ENCODE peak calls at places on chromosomes 11 and 22, in six cellular contexts. G is NCI-H524, A is heart left ventricle, Z is ovary, F is AG04450, K is sigmoid colon. M is an unnamed sample.

GRCh38 chr11:86292912-86293606 is 9.0 kb upstream of the HIKESHI start:
- DNase-seq in G (no peak), A (no peak), Z (no peak), F (no peak), K (no peak), M (no peak)

GRCh38 chr11:17979770-17980371 is 33.0 kb downstream of the SERGEF start:
- DNase-seq in G (peak), A (no peak), Z (peak), F (no peak), K (no peak), M (peak)

GRCh38 chr11:106077609-106078517 is at the start of gene AASDHPPT:
- DNase-seq in G (peak), A (no peak), Z (peak), F (no peak), K (no peak), M (peak)

GRCh38 chr22:32175751-32176644 is 16.9 kb upstream of the C22orf42 start:
- DNase-seq in G (peak), A (no peak), Z (no peak), F (no peak), K (no peak), M (no peak)

GRCh38 chr11:120215634-120216033 is 4.8 kb downstream of the OAF start:
- DNase-seq in G (no peak), A (peak), Z (peak), F (no peak), K (peak), M (no peak)

GRCh38 chr11:11697796-11698195 is 76.0 kb upstream of the GALNT18 start:
- DNase-seq in G (no peak), A (no peak), Z (no peak), F (no peak), K (no peak), M (no peak)

GRCh38 chr11:60056349-60056969 is at the start of gene MS4A3:
- DNase-seq in G (no peak), A (no peak), Z (no peak), F (no peak), K (no peak), M (no peak)

GRCh38 chr11:30322162-30322561 is 742 bp upstream of the ARL14EP start:
- DNase-seq in G (no peak), A (no peak), Z (no peak), F (no peak), K (no peak), M (no peak)

GRCh38 chr11:8083871-8084281 is 2.9 kb downstream of the TUB start:
- DNase-seq in G (no peak), A (no peak), Z (no peak), F (no peak), K (no peak), M (no peak)

GRCh38 chr11:69513196-69513595 is 31.7 kb downstream of the LINC01488 start:
- DNase-seq in G (no peak), A (no peak), Z (no peak), F (no peak), K (peak), M (no peak)

GRCh38 chr11:19772480-19772879 is 59.8 kb downstream of the NAV2 start:
- DNase-seq in G (no peak), A (no peak), Z (no peak), F (no peak), K (no peak), M (no peak)

GRCh38 chr11:122791411-122791810 is 46.9 kb upstream of the CRTAM start:
- DNase-seq in G (no peak), A (no peak), Z (no peak), F (no peak), K (no peak), M (peak)

GRCh38 chr22:41917375-41917905 is 2.6 kb upstream of the SHISA8 start:
- DNase-seq in G (peak), A (no peak), Z (no peak), F (no peak), K (no peak), M (no peak)

GRCh38 chr11:45803981-45804805 is 756 bp upstream of the SLC35C1 start:
- DNase-seq in G (peak), A (peak), Z (peak), F (no peak), K (peak), M (peak)

GRCh38 chr11:47499614-47500013 is 50.7 kb upstream of the RAPSN start:
- DNase-seq in G (no peak), A (no peak), Z (no peak), F (no peak), K (no peak), M (no peak)

GRCh38 chr11:121733858-121734257 is 281.1 kb upstream of the SORL1-AS1 start:
- DNase-seq in G (no peak), A (no peak), Z (no peak), F (no peak), K (no peak), M (no peak)

GRCh38 chr22:21709688-21710087 is 25.9 kb downstream of the YPEL1 start:
- DNase-seq in G (no peak), A (no peak), Z (no peak), F (no peak), K (no peak), M (no peak)

GRCh38 chr11:45899448-45900174 is 7.5 kb downstream of the FREY1 start:
- DNase-seq in G (peak), A (peak), Z (peak), F (peak), K (peak), M (peak)

GRCh38 chr11:19951558-19952083 is 208.7 kb downstream of the DBX1 start:
- DNase-seq in G (peak), A (no peak), Z (no peak), F (no peak), K (no peak), M (peak)

GRCh38 chr11:131033151-131033651 is 116.9 kb upstream of the SNX19 start:
- DNase-seq in G (peak), A (no peak), Z (no peak), F (peak), K (no peak), M (peak)

M was measured in bronchial epithelial cell.